ENCODE peak calls at places on chromosomes 2 and 18, in ten cellular contexts. P, G, R, M, J, H, K, B, Z and E are unnamed samples.
A peak's percentile ranks its signal among the peaks of the same experiment; 100 is the strongest.

GRCh38 chr2:75537658-75538057 is 23.1 kb downstream of the EVA1A start:
- DNase-seq in R (no peak), H (no peak), B (no peak), G (no peak), M (no peak), Z (no peak), K (no peak), J (no peak), P (no peak), E (no peak)

GRCh38 chr18:30748541-30748940 is 294.0 kb downstream of the DSC3 start:
- DNase-seq in P (no peak), H (no peak), K (no peak), R (no peak), B (no peak), G (no peak), J (no peak), Z (no peak), M (no peak), E (no peak)

GRCh38 chr2:240861547-240861946 is 7.1 kb upstream of the AGXT start:
- DNase-seq in K (no peak), Z (no peak), M (no peak), H (no peak), J (no peak), B (no peak), R (no peak), P (no peak), G (no peak), E (no peak)

GRCh38 chr18:57333941-57334340 is 18.4 kb upstream of the ST8SIA3 start:
- DNase-seq in J (no peak), B (no peak), R (no peak), P (no peak), K (no peak), Z (no peak), G (no peak), H (no peak), M (no peak), E (no peak)

GRCh38 chr18:70907673-70908072 is 618.8 kb downstream of the SOCS6 start:
- DNase-seq in P (no peak), J (peak; percentile 59), H (no peak), M (no peak), R (no peak), B (peak; percentile 21), K (peak; percentile 3), Z (no peak), G (no peak), E (no peak)

GRCh38 chr2:156476516-156477206 is 40.5 kb downstream of the GPD2 start:
- DNase-seq in H (peak; percentile 93), J (no peak), G (peak; percentile 45), P (no peak), Z (peak; percentile 66), M (no peak), R (peak; percentile 74), K (no peak), B (no peak), E (peak; percentile 91)

GRCh38 chr18:26335139-26335933 is 109.1 kb downstream of the TAF4B start:
- DNase-seq in B (no peak), R (no peak), J (peak; percentile 44), M (peak; percentile 24), Z (no peak), P (no peak), K (no peak), H (peak; percentile 3), G (peak; percentile 32), E (no peak)

GRCh38 chr2:44531289-44531688 is 169.5 kb downstream of the CAMKMT start:
- DNase-seq in J (no peak), K (no peak), Z (no peak), P (no peak), G (no peak), M (no peak), R (no peak), H (no peak), B (no peak), E (no peak)

GRCh38 chr2:205482399-205483065 is 199.8 kb upstream of the NRP2 start:
- DNase-seq in M (no peak), K (no peak), H (no peak), Z (no peak), J (peak; percentile 27), P (no peak), R (peak; percentile 36), G (no peak), B (peak; percentile 23), E (no peak)

GRCh38 chr2:36214682-36215081 is 140.9 kb upstream of the CRIM1 start:
- DNase-seq in J (peak; percentile 92), B (peak; percentile 43), M (no peak), K (no peak), R (no peak), H (no peak), Z (no peak), P (no peak), G (no peak), E (peak; percentile 1)

GRCh38 chr18:22349317-22349898 is 68.3 kb downstream of the CTAGE1 start:
- DNase-seq in Z (no peak), M (peak; percentile 58), K (no peak), J (no peak), G (peak; percentile 29), R (no peak), P (no peak), H (peak; percentile 16), B (peak; percentile 28), E (peak; percentile 12)

GRCh38 chr2:128439231-128440086 is 120.8 kb upstream of the HS6ST1 start:
- DNase-seq in P (no peak), J (no peak), H (no peak), B (no peak), M (no peak), K (no peak), G (no peak), R (no peak), Z (no peak), E (no peak)

GRCh38 chr18:58043452-58044369 is at the start of gene NEDD4L:
- DNase-seq in J (peak; percentile 91), P (peak; percentile 71), H (peak; percentile 83), K (peak; percentile 55), B (peak; percentile 93), R (peak; percentile 83), Z (peak; percentile 82), M (peak; percentile 94), G (peak; percentile 84), E (peak; percentile 70)

DNA sequence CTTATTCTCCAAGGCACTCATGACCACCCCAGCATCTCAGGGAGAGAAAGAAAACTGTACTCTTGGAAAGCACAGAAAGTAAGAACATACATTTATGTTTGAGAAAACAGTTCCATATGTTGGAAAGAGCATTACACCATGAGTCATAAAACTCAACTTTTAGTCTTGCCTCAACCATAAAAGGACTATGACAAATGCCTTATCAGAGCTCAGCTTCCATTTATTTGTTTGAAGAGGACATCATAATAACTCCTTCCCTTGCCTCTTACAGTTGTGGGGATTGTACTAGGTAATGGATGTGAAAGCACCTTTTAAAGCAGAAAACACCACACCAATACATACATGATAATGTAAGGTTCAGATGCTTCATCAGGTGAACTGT is 370.8 kb downstream of the LNPK start:
- DNase-seq in K (no peak), R (no peak), P (no peak), J (no peak), Z (peak; percentile 3), H (no peak), G (no peak), B (no peak), M (peak; percentile 43), E (no peak)
- H3K27ac ChIP-seq in K (no peak overlapping the region), R (no peak overlapping the region), P (no peak overlapping the region), J (no peak overlapping the region), Z (no peak overlapping the region), H (no peak overlapping the region), G (no peak overlapping the region), B (no peak overlapping the region), M (peak overlapping the region; percentile 83), E (no peak overlapping the region)

GRCh38 chr2:28080911-28081310 is 190.4 kb downstream of the BABAM2 start:
- DNase-seq in K (no peak), J (no peak), G (peak; percentile 73), Z (no peak), M (peak; percentile 60), R (peak; percentile 52), B (no peak), H (peak; percentile 50), P (no peak), E (peak; percentile 36)
- H3K4me2 ChIP-seq in K (peak overlapping the region; percentile 10), J (no peak overlapping the region), G (no peak overlapping the region), Z (no peak overlapping the region), M (peak overlapping the region; percentile 29), R (peak overlapping the region; percentile 1), B (no peak overlapping the region), H (no peak overlapping the region), P (no peak overlapping the region), E (no peak overlapping the region)

GRCh38 chr18:3054214-3054613 is 41.3 kb upstream of the LPIN2 start:
- DNase-seq in J (no peak), R (no peak), Z (no peak), H (no peak), G (no peak), B (no peak), M (no peak), K (no peak), P (no peak), E (no peak)

GRCh38 chr18:3054785-3055184 is 41.8 kb upstream of the LPIN2 start:
- DNase-seq in P (no peak), G (no peak), R (no peak), B (no peak), J (no peak), K (no peak), M (no peak), H (no peak), Z (no peak), E (no peak)

GRCh38 chr18:3052411-3052758 is 39.4 kb upstream of the LPIN2 start:
- DNase-seq in H (no peak), P (no peak), J (no peak), B (no peak), M (no peak), K (no peak), Z (no peak), G (no peak), R (no peak), E (no peak)

GRCh38 chr18:3053081-3053480 is 40.1 kb upstream of the LPIN2 start:
- DNase-seq in R (no peak), Z (no peak), K (no peak), J (no peak), G (no peak), M (no peak), H (no peak), P (no peak), B (no peak), E (no peak)

DNA sequence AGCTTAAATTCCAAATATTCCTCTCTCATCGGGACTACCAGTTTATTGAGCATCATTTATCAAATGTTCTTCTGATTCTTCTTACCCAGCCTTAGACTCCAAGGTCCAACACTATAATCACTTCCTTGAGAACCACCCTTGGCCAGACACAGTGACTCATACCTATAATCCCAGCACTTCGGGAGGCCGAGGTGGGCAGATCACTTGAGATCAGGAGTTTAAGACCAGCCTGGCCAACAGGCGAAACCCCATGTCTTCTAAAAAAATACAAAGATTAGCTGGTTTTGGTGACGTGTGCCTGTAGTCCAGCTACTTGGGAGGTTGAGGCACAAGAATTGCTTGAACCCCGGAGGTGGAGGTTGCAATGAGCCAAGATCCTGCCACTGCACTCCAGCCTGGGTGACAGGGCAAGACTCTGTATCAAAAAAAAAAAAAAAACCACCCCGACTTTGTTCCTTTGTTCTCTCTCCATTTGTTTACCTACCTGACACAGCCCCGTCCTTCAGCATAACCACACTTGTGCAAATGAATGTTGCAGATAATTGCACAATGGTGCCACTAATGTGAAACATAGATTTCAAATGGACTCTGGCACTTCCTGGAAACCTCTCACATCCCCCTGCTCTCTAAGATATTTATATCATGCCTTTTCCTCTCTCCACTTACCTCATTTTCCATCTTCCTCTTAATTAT is 38.9 kb upstream of the LPIN2 start:
- DNase-seq in M (peak; percentile 74), R (no peak), K (peak; percentile 23), G (no peak), Z (no peak), H (no peak), B (no peak), J (no peak), P (no peak), E (no peak)
- H3K27ac ChIP-seq in M (peak overlapping the region; percentile 93), R (no peak overlapping the region), K (peak overlapping the region; percentile 82), G (no peak overlapping the region), Z (no peak overlapping the region), H (no peak overlapping the region), B (no peak overlapping the region), J (no peak overlapping the region), P (no peak overlapping the region), E (no peak overlapping the region)

GRCh38 chr18:63140997-63141776 is 178.4 kb downstream of the BCL2 start:
- DNase-seq in H (no peak), K (no peak), J (no peak), M (no peak), B (no peak), P (no peak), Z (no peak), R (no peak), G (no peak), E (no peak)
- H3K4me2 ChIP-seq in H (no peak overlapping the region), K (no peak overlapping the region), J (no peak overlapping the region), M (no peak overlapping the region), B (no peak overlapping the region), P (peak overlapping the region; percentile 68), Z (no peak overlapping the region), R (no peak overlapping the region), G (no peak overlapping the region), E (no peak overlapping the region)